ENCODE peak calls at places on chromosome X, in ten cellular contexts. H is suprapubic skin, Q is thoracic aorta, I is transverse colon, O is tibial artery, D is Panc1, T is neural progenitor cell, M is psoas muscle, J is A549, L is lung. V is an unnamed sample.

GRCh38 chrX:153226344-153227190 is 47.5 kb downstream of the MAGEA1 start:
- DNase-seq in H (no peak), Q (peak; percentile 2), I (no peak), O (no peak), D (peak; percentile 5), T (peak; percentile 95), M (peak; percentile 49), J (peak; percentile 43), L (peak; percentile 90), V (peak; percentile 64)

GRCh38 chrX:152806035-152806434 is 24.5 kb downstream of the CETN2 start:
- DNase-seq in H (no peak), Q (no peak), I (no peak), O (no peak), D (no peak), T (no peak), M (no peak), J (no peak), L (no peak), V (no peak)

GRCh38 chrX:110851780-110852179 is 56.2 kb upstream of the CHRDL1 start:
- DNase-seq in H (no peak), Q (no peak), I (no peak), O (no peak), D (no peak), T (no peak), M (peak; percentile 37), J (peak; percentile 13), L (no peak), V (no peak)

GRCh38 chrX:14712096-14712495 is 160.8 kb downstream of the FANCB start:
- DNase-seq in H (no peak), Q (no peak), I (no peak), O (no peak), D (no peak), T (peak; percentile 2), M (no peak), J (no peak), L (no peak), V (no peak)

GRCh38 chrX:21972721-21973120 is 32.2 kb downstream of the SMS start:
- DNase-seq in H (no peak), Q (no peak), I (no peak), O (no peak), D (no peak), T (no peak), M (no peak), J (peak; percentile 35), L (no peak), V (no peak)

GRCh38 chrX:114584434-114584943 is 603 bp downstream of the HTR2C start:
- DNase-seq in H (no peak), Q (no peak), I (no peak), O (no peak), D (no peak), T (peak; percentile 79), M (no peak), J (no peak), L (no peak), V (no peak)

GRCh38 chrX:39821011-39821708 is 276.6 kb downstream of the BCOR start:
- DNase-seq in H (no peak), Q (no peak), I (no peak), O (no peak), D (no peak), T (peak; percentile 86), M (peak; percentile 57), J (no peak), L (no peak), V (peak; percentile 30)

GRCh38 chrX:74465424-74465823 is 44.1 kb downstream of the SLC16A2 start:
- DNase-seq in H (no peak), Q (no peak), I (no peak), O (no peak), D (no peak), T (no peak), M (no peak), J (no peak), L (no peak), V (no peak)

GRCh38 chrX:115017455-115017854 is at the start of gene IL13RA2:
- DNase-seq in H (no peak), Q (no peak), I (no peak), O (no peak), D (no peak), T (no peak), M (no peak), J (no peak), L (no peak), V (no peak)

GRCh38 chrX:2875798-2876399 is 47.2 kb downstream of the GYG2 start:
- DNase-seq in H (no peak), Q (no peak), I (no peak), O (no peak), D (no peak), T (peak; percentile 50), M (no peak), J (peak; percentile 36), L (no peak), V (no peak)

GRCh38 chrX:30504309-30504708 is 73.3 kb downstream of the TASL start:
- DNase-seq in H (no peak), Q (no peak), I (no peak), O (no peak), D (no peak), T (peak; percentile 20), M (no peak), J (peak; percentile 30), L (no peak), V (no peak)

GRCh38 chrX:119189115-119189514 is 47.0 kb upstream of the PGRMC1 start:
- DNase-seq in H (no peak), Q (no peak), I (no peak), O (no peak), D (no peak), T (no peak), M (no peak), J (no peak), L (no peak), V (no peak)

GRCh38 chrX:10118530-10118929 is 38.2 kb upstream of the CLCN4 start:
- DNase-seq in H (no peak), Q (no peak), I (no peak), O (no peak), D (no peak), T (no peak), M (no peak), J (no peak), L (no peak), V (no peak)
- H3K4me1 ChIP-seq in H (no peaks in the 10 kb centered on the region), Q (peaks cover 10% of the 10 kb centered on the region), I (no peaks in the 10 kb centered on the region), O (no peaks in the 10 kb centered on the region), D (no peaks in the 10 kb centered on the region), T (no peaks in the 10 kb centered on the region), M (no peaks in the 10 kb centered on the region), J (no peaks in the 10 kb centered on the region), L (no peaks in the 10 kb centered on the region), V (no peaks in the 10 kb centered on the region)

GRCh38 chrX:20233336-20233735 is 33.4 kb downstream of the RPS6KA3 start:
- DNase-seq in H (no peak), Q (no peak), I (no peak), O (no peak), D (no peak), T (no peak), M (no peak), J (no peak), L (no peak), V (no peak)
- H3K4me3 ChIP-seq in H (no peak overlapping the region), Q (no peak overlapping the region), I (no peak overlapping the region), O (no peak overlapping the region), D (no peak overlapping the region), T (no peak overlapping the region), M (no peak overlapping the region), J (no peak overlapping the region), L (no peak overlapping the region), V (no peak overlapping the region)

GRCh38 chrX:109475174-109475891 is 6.6 kb downstream of the GUCY2F start:
- DNase-seq in H (no peak), Q (no peak), I (no peak), O (no peak), D (peak; percentile 7), T (peak; percentile 91), M (no peak), J (peak; percentile 54), L (peak; percentile 44), V (peak; percentile 39)

DNA sequence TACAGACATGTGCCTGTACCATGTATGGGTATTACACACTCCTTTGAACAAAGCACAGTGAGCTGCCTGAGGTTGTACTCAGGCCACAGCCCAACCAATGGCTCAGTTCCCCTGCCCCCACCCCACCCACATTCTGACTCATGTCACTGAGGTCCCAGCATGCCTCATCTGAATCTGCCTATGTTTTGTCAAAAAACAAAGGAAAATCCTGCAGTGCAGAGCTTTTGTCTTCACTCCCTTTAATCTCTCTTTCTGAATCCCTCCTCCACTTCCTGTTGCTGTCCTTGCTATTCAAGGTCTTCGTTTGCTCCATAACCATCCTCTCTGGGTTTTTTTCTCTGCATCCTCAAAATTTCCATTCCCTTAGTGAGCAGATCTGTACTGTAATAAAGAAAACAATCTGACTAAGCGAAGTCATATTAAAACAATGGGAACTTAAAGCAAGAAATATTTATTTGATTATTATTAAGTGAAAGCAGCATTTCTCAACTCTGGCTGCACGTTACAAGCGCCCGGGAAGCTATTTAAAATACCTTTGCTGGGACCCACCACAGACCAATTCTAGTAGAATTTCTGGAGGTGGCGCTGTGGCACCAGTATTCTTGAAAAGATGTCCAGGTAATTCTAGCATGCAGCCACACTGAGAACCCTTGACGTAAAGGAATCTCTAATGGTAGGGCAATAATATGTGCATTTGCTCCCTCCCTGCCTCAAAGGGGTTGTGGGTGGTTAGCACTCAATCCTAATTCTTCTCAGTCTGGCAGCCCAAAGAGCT is 8.8 kb downstream of the GUCY2F start:
- DNase-seq in H (no peak), Q (peak; percentile 3), I (no peak), O (no peak), D (no peak), T (peak; percentile 85), M (no peak), J (peak; percentile 21), L (no peak), V (peak; percentile 15)
- TF ChIP-seq CTCF in H (no peak), Q (no peak), I (no peak), O (no peak), D (peak; percentile 29), T (peak; percentile 76), M (no peak), J (no peak), L (no peak), V (no peak)

GRCh38 chrX:68365356-68365755 is 67.9 kb downstream of the OPHN1 start:
- DNase-seq in H (no peak), Q (no peak), I (no peak), O (no peak), D (no peak), T (no peak), M (no peak), J (no peak), L (no peak), V (no peak)

GRCh38 chrX:68358679-68359078 is 74.6 kb downstream of the OPHN1 start:
- DNase-seq in H (no peak), Q (no peak), I (no peak), O (no peak), D (no peak), T (no peak), M (no peak), J (no peak), L (no peak), V (no peak)

GRCh38 chrX:68369559-68369958 is 63.7 kb downstream of the OPHN1 start:
- DNase-seq in H (no peak), Q (no peak), I (no peak), O (no peak), D (no peak), T (no peak), M (no peak), J (no peak), L (no peak), V (no peak)

DNA sequence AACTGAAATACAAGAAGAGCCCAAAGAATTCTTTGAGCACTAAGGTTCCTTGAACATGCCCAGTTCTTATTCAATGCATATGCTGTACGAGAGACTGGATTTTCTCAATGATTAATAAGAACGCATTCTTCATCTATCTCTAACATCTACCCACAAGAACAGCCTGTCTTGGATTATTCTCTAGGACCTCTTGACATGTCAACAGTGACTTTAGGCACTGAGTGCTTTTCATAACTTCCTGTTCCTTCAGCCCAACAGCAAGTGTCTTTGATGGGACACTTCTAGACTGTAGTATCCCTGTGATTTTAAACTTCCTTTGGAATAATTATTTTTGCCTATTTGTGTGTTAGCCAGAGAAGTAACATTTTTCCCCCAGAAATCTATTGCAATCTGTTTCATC is 69.3 kb downstream of the OPHN1 start:
- DNase-seq in H (no peak), Q (no peak), I (no peak), O (no peak), D (no peak), T (no peak), M (no peak), J (no peak), L (no peak), V (no peak)
- H3K4me1 ChIP-seq in H (no peaks in the 10 kb centered on the region), Q (no peaks in the 10 kb centered on the region), I (no peaks in the 10 kb centered on the region), O (no peaks in the 10 kb centered on the region), D (no peaks in the 10 kb centered on the region), T (no peaks in the 10 kb centered on the region), M (no peaks in the 10 kb centered on the region), J (no peaks in the 10 kb centered on the region), L (peaks cover 3% of the 10 kb centered on the region), V (no peaks in the 10 kb centered on the region)